ENCODE peak calls at places on chromosomes 16 and 17, in eight cellular contexts. S is neural progenitor cell; M is left lung; W is stomach; V is prostate gland; G is Peyer's patch; J is CD8-positive, alpha-beta T cell; B is esophagus squamous epithelium. R is an unnamed sample.

GRCh38 chr16:68404736-68405345 is 43.5 kb downstream of the SMPD3 start:
- DNase-seq in J (no peak), M (no peak), B (no peak), S (no peak), G (no peak), W (peak), V (peak), R (no peak)

GRCh38 chr17:61157246-61157887 is 242.3 kb upstream of the TBX2 start:
- DNase-seq in B (no peak), G (no peak), S (no peak), V (no peak), M (no peak), W (no peak), J (no peak), R (no peak)

GRCh38 chr16:24844101-24845030 is 1.4 kb upstream of the SLC5A11 start:
- DNase-seq in M (no peak), S (no peak), G (peak), W (peak), J (no peak), B (no peak), V (no peak), R (no peak)

GRCh38 chr17:82382933-82383255 is 11.3 kb downstream of the UTS2R start:
- DNase-seq in G (no peak), S (no peak), V (no peak), M (no peak), B (no peak), W (no peak), J (no peak), R (no peak)

GRCh38 chr16:64907844-64908243 is 214.0 kb downstream of the CDH11 start:
- DNase-seq in V (no peak), G (no peak), M (no peak), W (no peak), J (no peak), S (no peak), B (no peak), R (no peak)

GRCh38 chr16:50284131-50284911 is 18.0 kb downstream of the ADCY7 start:
- DNase-seq in B (no peak), W (peak), M (peak), J (no peak), V (no peak), G (peak), S (no peak), R (peak)

GRCh38 chr16:71406724-71407123 is 35.1 kb downstream of the TLE7 start:
- DNase-seq in G (no peak), V (no peak), J (no peak), M (no peak), S (no peak), W (no peak), B (no peak), R (no peak)

GRCh38 chr16:81808933-81809480 is 29.9 kb downstream of the PLCG2 start:
- DNase-seq in G (peak), M (no peak), V (no peak), B (peak), S (no peak), J (no peak), W (no peak), R (no peak)

GRCh38 chr16:86519007-86519648 is 8.8 kb downstream of the FOXF1 start:
- DNase-seq in M (no peak), W (no peak), J (no peak), B (no peak), G (no peak), S (no peak), V (no peak), R (no peak)

GRCh38 chr16:87226926-87227650 is 90.1 kb downstream of the C16orf95 start:
- DNase-seq in B (no peak), S (no peak), G (no peak), J (no peak), M (no peak), W (no peak), V (no peak), R (no peak)

GRCh38 chr17:36197389-36197708 is 791 bp upstream of the CCL3L1 start:
- DNase-seq in G (no peak), W (no peak), J (no peak), S (no peak), B (no peak), V (no peak), M (no peak), R (no peak)

GRCh38 chr17:79305831-79306687 is 231.4 kb downstream of the ENGASE start:
- DNase-seq in S (peak), J (no peak), W (peak), G (no peak), M (no peak), V (peak), B (no peak), R (no peak)

GRCh38 chr17:66580178-66580577 is 254.7 kb upstream of the CACNG5 start:
- DNase-seq in V (no peak), S (peak), M (peak), J (no peak), G (peak), B (no peak), W (peak), R (peak)

GRCh38 chr16:69397821-69398521 is 12.2 kb upstream of the TERF2 start:
- DNase-seq in W (no peak), G (no peak), S (peak), V (no peak), J (no peak), M (no peak), B (no peak), R (no peak)

GRCh38 chr17:80092959-80093358 is 8.4 kb upstream of the GAA start:
- DNase-seq in V (no peak), G (no peak), W (no peak), J (no peak), B (no peak), S (no peak), M (peak), R (no peak)

GRCh38 chr16:74627506-74628220 is 20.7 kb upstream of the GLG1 start:
- DNase-seq in W (peak), G (no peak), M (no peak), V (no peak), B (no peak), S (no peak), J (no peak), R (no peak)

GRCh38 chr16:76729525-76729924 is 452.3 kb downstream of the CNTNAP4 start:
- DNase-seq in V (no peak), G (no peak), W (no peak), J (no peak), M (no peak), B (no peak), S (no peak), R (no peak)

GRCh38 chr17:45241315-45242011 is 19.8 kb downstream of the FMNL1 start:
- DNase-seq in G (no peak), S (peak), B (no peak), M (peak), W (peak), V (peak), J (no peak), R (peak)

GRCh38 chr16:7313170-7313569 is 19.5 kb upstream of the RBFOX1 start:
- DNase-seq in W (no peak), J (no peak), B (no peak), M (no peak), V (no peak), S (peak), G (no peak), R (no peak)

GRCh38 chr16:58533751-58534470 is 18.6 kb downstream of the SETD6 start:
- DNase-seq in G (no peak), V (no peak), B (no peak), J (no peak), M (no peak), S (no peak), W (no peak), R (no peak)

GRCh38 chr17:8964801-8965393 is 610 bp downstream of the PIK3R5 start:
- DNase-seq in V (no peak), G (peak), B (no peak), M (peak), J (no peak), W (no peak), S (peak), R (peak)

GRCh38 chr17:18226284-18226945 is 980 bp downstream of the LLGL1 start:
- DNase-seq in G (no peak), W (no peak), V (no peak), S (no peak), B (no peak), M (no peak), J (no peak), R (no peak)

GRCh38 chr16:54931757-54932660 is 1.3 kb downstream of the IRX5 start:
- DNase-seq in J (no peak), V (no peak), W (no peak), S (peak), M (no peak), B (no peak), G (no peak), R (peak)

GRCh38 chr16:3642397-3643094 is 11.9 kb upstream of the DNASE1 start:
- DNase-seq in S (no peak), M (no peak), V (peak), G (peak), J (no peak), W (peak), B (no peak), R (peak)
- TF ChIP-seq CTCF in S (no peak), M (no peak), V (no peak), G (no peak), J (no peak), W (no peak), B (no peak), R (no peak)

GRCh38 chr17:42359133-42359532 is 29.1 kb downstream of the STAT3 start:
- DNase-seq in V (no peak), S (no peak), B (no peak), W (no peak), J (no peak), M (no peak), G (no peak), R (no peak)

GRCh38 chr17:42361781-42362186 is 26.5 kb downstream of the STAT3 start:
- DNase-seq in V (no peak), S (no peak), W (no peak), G (peak), B (no peak), M (no peak), J (peak), R (no peak)

GRCh38 chr17:42354956-42355843 is 33.0 kb downstream of the STAT3 start:
- DNase-seq in G (no peak), V (no peak), J (no peak), S (no peak), W (no peak), M (no peak), B (no peak), R (no peak)

GRCh38 chr17:42362245-42362961 is 25.8 kb downstream of the STAT3 start:
- DNase-seq in S (no peak), J (no peak), W (no peak), M (peak), G (no peak), V (no peak), B (no peak), R (peak)

DNA sequence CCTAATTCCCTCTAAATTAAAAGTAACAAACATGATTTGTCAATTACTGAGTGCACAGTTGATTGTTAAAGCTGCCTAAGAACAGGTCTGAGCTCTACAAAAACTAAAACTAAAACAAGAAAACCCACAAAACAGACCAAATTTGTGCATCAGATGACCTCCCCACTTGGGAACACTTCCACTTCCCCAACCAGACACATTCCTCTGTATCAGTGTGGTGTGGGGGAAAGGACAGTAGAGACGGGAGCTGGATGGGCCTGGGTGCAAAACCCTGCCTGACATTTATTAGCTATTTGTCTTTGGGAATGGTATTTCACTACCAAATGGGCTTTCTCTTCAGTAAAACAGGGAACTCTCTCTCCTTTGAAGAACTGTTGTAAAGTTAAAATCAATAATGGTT is 29.8 kb downstream of the STAT3 start:
- DNase-seq in B (no peak), M (no peak), G (no peak), J (no peak), S (no peak), V (no peak), W (no peak), R (no peak)
- H3K27ac ChIP-seq in B (no peak), M (no peak), G (no peak), J (no peak), S (peak), V (no peak), W (no peak), R (no peak)

GRCh38 chr17:68600881-68601564 is at the start of gene FAM20A:
- DNase-seq in B (no peak), J (no peak), V (no peak), W (peak), M (peak), G (no peak), S (peak), R (peak)
- TF ChIP-seq CTCF in B (no peak), J (no peak), V (no peak), W (no peak), M (no peak), G (no peak), S (no peak), R (no peak)

GRCh38 chr16:84618428-84619102 is 687 bp upstream of the COTL1 start:
- DNase-seq in B (no peak), M (no peak), S (peak), W (no peak), G (no peak), J (no peak), V (no peak), R (no peak)

GRCh38 chr16:84619103-84619460 is 1.2 kb upstream of the COTL1 start:
- DNase-seq in W (no peak), G (no peak), M (no peak), S (no peak), J (no peak), B (no peak), V (no peak), R (no peak)

GRCh38 chr16:84616515-84616914 is 1.4 kb downstream of the COTL1 start:
- DNase-seq in B (no peak), W (no peak), V (no peak), G (peak), M (no peak), J (peak), S (no peak), R (no peak)

GRCh38 chr16:84617068-84617630 is 729 bp downstream of the COTL1 start:
- DNase-seq in B (no peak), M (no peak), J (peak), G (peak), V (no peak), S (peak), W (peak), R (peak)

GRCh38 chr16:84617631-84618427 is at the start of gene COTL1:
- DNase-seq in B (peak), M (peak), J (peak), G (peak), V (peak), S (peak), W (peak), R (peak)
- H3K27ac ChIP-seq in B (peak), M (peak), J (peak), G (peak), V (peak), S (no peak), W (peak), R (peak)

DNA sequence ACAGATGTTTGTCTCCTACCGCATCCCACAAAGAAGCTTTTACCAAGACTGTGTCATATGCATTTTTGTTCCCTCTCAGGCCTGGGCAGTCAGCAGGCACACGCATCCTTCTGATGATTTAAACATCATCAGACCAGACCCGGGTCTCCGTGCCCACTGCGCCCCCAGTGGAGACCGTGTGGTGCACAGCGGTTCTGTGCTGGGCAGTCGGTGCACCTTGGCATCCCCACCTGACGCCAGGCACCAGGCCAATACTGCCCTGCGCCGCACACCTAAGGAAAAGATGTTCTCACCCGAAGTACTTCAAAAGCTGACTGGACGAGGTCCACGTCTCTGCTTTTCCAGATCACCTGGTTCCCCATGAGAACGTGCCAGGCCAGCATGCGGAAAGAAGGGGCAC is 10.6 kb upstream of the PLD6 start:
- DNase-seq in J (no peak), M (no peak), W (no peak), V (no peak), G (no peak), S (no peak), B (no peak), R (no peak)
- TF ChIP-seq CTCF in J (no peak), M (no peak), W (no peak), V (no peak), G (no peak), S (no peak), B (no peak), R (no peak)

GRCh38 chr17:1684307-1685189 is at the start of gene PRPF8:
- DNase-seq in M (peak), B (peak), S (peak), J (peak), V (peak), W (peak), G (peak), R (peak)
- H3K27ac ChIP-seq in M (peak), B (peak), S (peak), J (peak), V (peak), W (peak), G (peak), R (peak)

GRCh38 chr17:42632949-42633444 is 23.5 kb downstream of the TUBG1 start:
- DNase-seq in V (no peak), J (no peak), W (peak), M (no peak), G (no peak), B (no peak), S (no peak), R (no peak)
- TF ChIP-seq CTCF in V (no peak), J (no peak), W (no peak), M (no peak), G (no peak), B (no peak), S (no peak), R (no peak)

GRCh38 chr16:88902744-88903143 is 36.3 kb upstream of the PABPN1L start:
- DNase-seq in V (no peak), J (no peak), M (no peak), W (no peak), B (no peak), S (no peak), G (no peak), R (no peak)
- H3K27ac ChIP-seq in V (no peak), J (no peak), M (no peak), W (no peak), B (no peak), S (no peak), G (no peak), R (no peak)

DNA sequence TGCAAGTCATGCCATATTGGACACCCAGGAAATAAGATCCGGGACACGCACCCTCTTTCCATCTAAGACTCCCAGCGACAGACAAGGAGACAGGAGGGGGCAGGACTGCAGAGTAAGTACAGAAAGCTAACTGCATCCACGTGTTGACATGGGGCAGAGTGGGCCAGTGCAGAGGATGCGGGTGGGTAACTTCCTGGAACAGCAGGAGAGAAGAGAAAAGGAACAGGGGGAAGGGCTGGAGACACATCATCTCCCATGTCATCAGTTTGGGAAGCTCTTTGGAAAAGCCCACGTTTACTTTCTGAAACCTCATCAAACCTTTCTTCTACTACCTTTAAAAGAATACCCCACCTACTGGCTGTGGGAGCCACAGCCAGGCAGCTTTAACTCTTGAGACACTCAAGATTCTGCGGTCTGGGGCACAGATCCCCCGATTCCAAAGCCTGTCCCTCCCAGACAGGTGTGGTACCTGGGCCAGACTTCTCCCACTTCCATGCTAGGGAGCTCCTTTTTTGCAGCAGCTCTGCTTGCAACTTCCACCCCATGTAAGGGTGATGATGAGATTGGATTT is 273.5 kb upstream of the RPL38 start:
- DNase-seq in S (no peak), W (no peak), V (no peak), J (no peak), M (no peak), B (no peak), G (no peak), R (no peak)
- TF ChIP-seq CTCF in S (peak), W (no peak), V (no peak), J (no peak), M (no peak), B (no peak), G (no peak), R (no peak)

GRCh38 chr17:57399690-57400089 is 143.4 kb downstream of the MSI2 start:
- DNase-seq in B (no peak), W (no peak), S (no peak), J (no peak), M (no peak), V (no peak), G (no peak), R (no peak)
- H3K27ac ChIP-seq in B (no peak), W (no peak), S (no peak), J (no peak), M (no peak), V (no peak), G (no peak), R (no peak)